ENCODE peak calls at places on chromosome 12, in six cellular contexts. J, Y, B, U, A and F are unnamed samples.

GRCh38 chr12:46585854-46586621 is 213.5 kb upstream of the SLC38A2 start:
- DNase-seq in U (peak), A (peak), Y (peak), B (peak), J (no peak), F (no peak)

GRCh38 chr12:120101182-120101581 is 15.4 kb downstream of the RAB35 start:
- DNase-seq in J (peak), A (no peak), B (peak), U (no peak), Y (no peak), F (no peak)

GRCh38 chr12:125015680-125016310 is 22.4 kb downstream of the BRI3BP start:
- DNase-seq in J (no peak), U (no peak), B (no peak), Y (no peak), A (no peak), F (no peak)

GRCh38 chr12:31922341-31923062 is 36.7 kb upstream of the RESF1 start:
- DNase-seq in Y (no peak), U (no peak), B (no peak), J (no peak), A (no peak), F (no peak)

GRCh38 chr12:82964446-82964845 is 277.7 kb downstream of the TMTC2 start:
- DNase-seq in B (peak), A (no peak), U (no peak), Y (no peak), J (no peak), F (no peak)

GRCh38 chr12:81573228-81573627 is 185.9 kb downstream of the PPFIA2 start:
- DNase-seq in U (no peak), A (no peak), J (no peak), B (no peak), Y (no peak), F (no peak)

GRCh38 chr12:26989873-26990272 is 24.3 kb downstream of the TM7SF3 start:
- DNase-seq in Y (no peak), J (no peak), U (no peak), A (no peak), B (no peak), F (no peak)

GRCh38 chr12:113200016-113200797 is 14.7 kb downstream of the RITA1 start:
- DNase-seq in U (no peak), A (no peak), J (no peak), Y (no peak), B (no peak), F (no peak)

GRCh38 chr12:120292661-120293531 is at the start of gene RNU4-1:
- DNase-seq in Y (peak), A (peak), J (no peak), U (peak), B (peak), F (peak)

GRCh38 chr12:51346581-51346980 is at the start of gene CELA1:
- DNase-seq in Y (no peak), J (no peak), A (no peak), U (no peak), B (no peak), F (no peak)

GRCh38 chr12:106873983-106874382 is 81.7 kb upstream of the TMEM263 start:
- DNase-seq in J (no peak), A (no peak), U (no peak), B (no peak), Y (no peak), F (no peak)

GRCh38 chr12:108090932-108091331 is 38.2 kb upstream of the WSCD2 start:
- DNase-seq in A (no peak), J (no peak), Y (no peak), B (no peak), U (no peak), F (no peak)

GRCh38 chr12:62865090-62865489 is 69.9 kb downstream of the PPM1H start:
- DNase-seq in B (no peak), Y (no peak), J (no peak), A (no peak), U (no peak), F (no peak)

GRCh38 chr12:108635997-108636808 is 2.5 kb upstream of the SELPLG start:
- DNase-seq in B (no peak), U (no peak), Y (no peak), A (peak), J (no peak), F (no peak)

GRCh38 chr12:127809236-127809635 is 457.7 kb upstream of the TMEM132C start:
- DNase-seq in A (no peak), B (peak), Y (no peak), U (peak), J (no peak), F (no peak)

GRCh38 chr12:76032043-76032981 is 736 bp upstream of the PHLDA1 start:
- DNase-seq in A (peak), Y (peak), U (peak), B (peak), J (peak), F (peak)

GRCh38 chr12:44217146-44217883 is 381.4 kb downstream of the TMEM117 start:
- DNase-seq in Y (no peak), U (peak), J (no peak), A (no peak), B (no peak), F (no peak)

GRCh38 chr12:52519826-52520662 is at the start of gene KRT5:
- DNase-seq in A (no peak), J (no peak), U (no peak), B (no peak), Y (no peak), F (no peak)

GRCh38 chr12:7989827-7990491 is 42.6 kb upstream of the FOXJ2 start:
- DNase-seq in J (peak), B (no peak), U (no peak), Y (no peak), A (peak), F (peak)

GRCh38 chr12:52295663-52296062 is 4.3 kb upstream of the KRT81 start:
- DNase-seq in A (no peak), Y (no peak), B (no peak), J (no peak), U (no peak), F (peak)